ENCODE peak calls at places on chromosomes 2 and 18, in seven cellular contexts. K, L, C, B, I, P and M are unnamed samples. For H3K4me1, the result is how much of the 10 kb centered on the place peaks cover.

GRCh38 chr2:85376291-85377065 is 21.9 kb downstream of the ELMOD3 start:
- DNase-seq in I (no peak), C (no peak), K (no peak), L (no peak), B (no peak), P (no peak), M (no peak)

GRCh38 chr18:56722518-56722917 is 71.4 kb downstream of the WDR7 start:
- DNase-seq in C (no peak), P (no peak), B (no peak), K (no peak), L (no peak), I (no peak), M (no peak)

GRCh38 chr2:189580267-189580661 is 322 bp downstream of the SLC40A1 start:
- DNase-seq in P (peak), I (peak), L (no peak), K (no peak), C (peak), B (peak), M (peak)

GRCh38 chr2:163191372-163191771 is 352.8 kb upstream of the KCNH7 start:
- DNase-seq in C (peak), P (peak), K (peak), B (peak), I (no peak), L (no peak), M (no peak)

GRCh38 chr2:128307595-128307994 is 11.1 kb downstream of the HS6ST1 start:
- DNase-seq in P (no peak), I (peak), C (no peak), L (no peak), K (no peak), B (no peak), M (peak)

GRCh38 chr2:196275646-196276352 is 104.4 kb upstream of the STK17B start:
- DNase-seq in B (peak), I (no peak), K (no peak), C (no peak), P (no peak), L (no peak), M (no peak)

GRCh38 chr2:221203138-221203537 is 369.0 kb downstream of the EPHA4 start:
- DNase-seq in L (no peak), I (no peak), K (no peak), C (no peak), P (no peak), B (no peak), M (no peak)

GRCh38 chr2:72134408-72134996 is 13.2 kb downstream of the CYP26B1 start:
- DNase-seq in I (no peak), K (no peak), L (no peak), C (no peak), P (no peak), B (no peak), M (peak)

GRCh38 chr2:17814601-17815000 is 1.7 kb upstream of the MSGN1 start:
- DNase-seq in C (no peak), K (no peak), I (no peak), B (no peak), P (no peak), L (no peak), M (no peak)

GRCh38 chr2:73324126-73324525 is 30.8 kb upstream of the EGR4 start:
- DNase-seq in C (no peak), K (no peak), L (no peak), I (no peak), B (no peak), P (no peak), M (no peak)

GRCh38 chr2:15943378-15943851 is 3.1 kb downstream of the MYCN start:
- DNase-seq in P (peak), L (no peak), B (peak), I (no peak), C (peak), K (no peak), M (peak)

GRCh38 chr2:37629529-37629928 is 41.9 kb downstream of the CDC42EP3 start:
- DNase-seq in L (no peak), C (no peak), P (no peak), K (no peak), B (no peak), I (no peak), M (no peak)

GRCh38 chr2:222714361-222715256 is 43.2 kb downstream of the MOGAT1 start:
- DNase-seq in C (no peak), L (peak), I (no peak), K (no peak), B (peak), P (peak), M (no peak)

GRCh38 chr2:188187726-188188125 is 103.9 kb upstream of the GULP1 start:
- DNase-seq in P (no peak), C (no peak), L (no peak), K (no peak), I (no peak), B (no peak), M (no peak)

GRCh38 chr2:157325786-157326185 is at the start of gene ERMN:
- DNase-seq in P (no peak), I (no peak), L (no peak), K (no peak), C (no peak), B (no peak), M (peak)

GRCh38 chr2:124316875-124317605 is 292.0 kb downstream of the CNTNAP5 start:
- DNase-seq in B (no peak), C (no peak), L (no peak), P (no peak), K (no peak), I (no peak), M (no peak)

GRCh38 chr18:63979409-63979908 is 9.6 kb downstream of the SERPINB8 start:
- DNase-seq in K (peak), I (peak), L (no peak), P (peak), B (peak), C (peak), M (peak)

GRCh38 chr18:59180150-59180845 is 39.7 kb upstream of the GRP start:
- DNase-seq in L (no peak), K (no peak), I (no peak), B (no peak), P (no peak), C (no peak), M (no peak)

GRCh38 chr2:237927135-237927534 is 39.7 kb upstream of the UBE2F start:
- DNase-seq in I (no peak), K (no peak), L (no peak), C (peak), B (no peak), P (no peak), M (peak)

GRCh38 chr2:203678971-203679370 is 27.5 kb upstream of the CD28 start:
- DNase-seq in L (no peak), C (no peak), I (no peak), K (no peak), B (no peak), P (no peak), M (no peak)

GRCh38 chr2:169446452-169446851 is 32.8 kb upstream of the BBS5 start:
- DNase-seq in B (no peak), P (no peak), K (no peak), I (no peak), C (no peak), L (no peak), M (no peak)

GRCh38 chr2:169448865-169449264 is 30.4 kb upstream of the BBS5 start:
- DNase-seq in L (no peak), K (no peak), B (no peak), C (no peak), I (no peak), P (no peak), M (no peak)

GRCh38 chr2:169452080-169452479 is 27.2 kb upstream of the BBS5 start:
- DNase-seq in C (peak), I (no peak), K (peak), P (no peak), B (peak), L (no peak), M (no peak)
- TF ChIP-seq CTCF in C (peak), I (peak), K (peak), P (no peak), B (peak), L (no peak), M (peak)

DNA sequence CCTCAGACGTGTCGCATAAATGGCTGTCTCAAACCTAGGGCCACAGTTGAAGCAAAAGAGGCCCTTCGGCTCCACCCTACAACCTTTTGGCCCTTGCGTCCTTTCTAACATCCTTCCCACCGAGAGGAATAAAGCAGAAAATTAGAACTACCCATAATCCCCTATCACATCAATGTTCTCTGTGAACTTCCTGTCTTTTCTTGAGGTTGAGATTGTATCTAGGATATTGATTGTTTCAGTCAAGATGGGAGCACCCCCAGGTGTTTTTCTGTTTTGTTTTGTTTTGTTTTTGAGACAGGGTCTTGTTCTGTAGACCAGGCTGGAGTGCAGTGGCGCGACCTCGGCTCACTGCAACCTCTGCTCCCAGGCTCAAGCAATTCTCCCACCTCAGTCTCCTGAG is 23.6 kb downstream of the INPP5D start:
- DNase-seq in I (no peak), P (peak), L (no peak), B (no peak), K (no peak), C (no peak), M (no peak)
- H3K4me3 ChIP-seq in I (no peak), P (no peak), L (no peak), B (no peak), K (no peak), C (no peak), M (no peak)

GRCh38 chr18:23568265-23568664 is 18.0 kb downstream of the NPC1 start:
- DNase-seq in K (no peak), L (no peak), C (no peak), B (no peak), I (no peak), P (no peak), M (no peak)
- H3K4me1 ChIP-seq in K (under half), L (under half), C (under half), B (under half), I (under half), P (under half), M (under half)

DNA sequence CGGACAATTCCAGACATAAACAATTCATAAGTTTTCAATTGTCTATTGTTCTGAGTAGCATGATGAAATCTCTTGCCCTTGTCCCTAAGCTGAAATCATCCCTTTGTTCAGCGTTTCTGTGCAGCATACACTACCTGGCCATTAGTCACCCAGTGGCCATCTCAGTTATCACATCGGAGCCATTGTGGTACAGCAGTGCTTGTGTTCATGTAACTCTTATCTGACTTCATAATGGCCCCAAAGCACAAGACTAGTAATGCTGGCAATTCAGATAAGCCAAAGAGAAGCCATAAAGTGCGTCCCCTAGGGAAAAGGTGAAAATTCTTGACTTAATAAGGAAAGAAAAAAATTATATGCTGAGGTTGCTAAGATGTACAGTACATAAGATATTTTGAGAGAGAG is 127.2 kb downstream of the FHOD3 start:
- DNase-seq in I (no peak), K (peak), L (no peak), B (peak), C (no peak), P (no peak), M (no peak)
- TF ChIP-seq CTCF in I (no peak), K (peak), L (no peak), B (no peak), C (no peak), P (no peak), M (peak)

GRCh38 chr2:101842471-101842870 is 145.0 kb downstream of the MAP4K4 start:
- DNase-seq in K (no peak), C (no peak), L (no peak), I (no peak), P (no peak), B (no peak), M (no peak)
- H3K4me3 ChIP-seq in K (no peak), C (no peak), L (no peak), I (no peak), P (no peak), B (no peak), M (no peak)

GRCh38 chr2:191167766-191168165 is 17.0 kb upstream of the STAT4 start:
- DNase-seq in L (no peak), I (no peak), C (no peak), K (no peak), P (no peak), B (no peak), M (no peak)
- H3K4me1 ChIP-seq in L (under half), I (under half), C (under half), K (under half), P (under half), B (under half), M (under half)

GRCh38 chr2:112345030-112346027 is 69.9 kb downstream of the ZC3H6 start:
- DNase-seq in P (no peak), K (no peak), B (no peak), C (no peak), I (no peak), L (no peak), M (peak)
- TF ChIP-seq CTCF in P (no peak), K (peak), B (no peak), C (no peak), I (no peak), L (no peak), M (peak)

GRCh38 chr2:126933707-126934106 is 35.0 kb downstream of the TEX51 start:
- DNase-seq in B (no peak), L (no peak), C (no peak), P (no peak), K (no peak), I (no peak), M (no peak)
- H3K4me3 ChIP-seq in B (no peak), L (no peak), C (no peak), P (no peak), K (no peak), I (no peak), M (no peak)

GRCh38 chr2:190844700-190845410 is 35.8 kb upstream of the GLS start:
- DNase-seq in C (no peak), P (no peak), B (no peak), I (no peak), K (no peak), L (no peak), M (no peak)
- H3K4me1 ChIP-seq in C (under half), P (under half), B (under half), I (under half), K (half or more), L (under half), M (under half)